ENCODE peak calls at places on chromosome 16, in nine cellular contexts. One of them, this sample, is unnamed.
A peak's percentile ranks its signal among the peaks of the same experiment; 100 is the strongest.

GRCh38 chr16:4116328-4117249 is at the start of gene ADCY9:
- DNase-seq in spleen: peak; percentile 94
- DNase-seq in right lobe of liver: peak; percentile 83
- DNase-seq in sigmoid colon: peak; percentile 85
- DNase-seq in adrenal gland: peak; percentile 72
- DNase-seq in breast epithelium: peak; percentile 61
- DNase-seq in uterus: peak; percentile 64
- DNase-seq in tibial nerve: peak; percentile 49
- DNase-seq in IMR-90: peak; percentile 73
- DNase-seq in this sample: peak; percentile 80

GRCh38 chr16:17072104-17072503 is 398.7 kb downstream of the XYLT1 start:
- DNase-seq in IMR-90: peak; percentile 25
- DNase-seq in breast epithelium: no peak
- DNase-seq in uterus: no peak
- DNase-seq in sigmoid colon: no peak
- DNase-seq in adrenal gland: no peak
- DNase-seq in spleen: no peak
- DNase-seq in tibial nerve: no peak
- DNase-seq in right lobe of liver: no peak
- DNase-seq in this sample: no peak

GRCh38 chr16:11190585-11191565 is 65.1 kb downstream of the SOCS1 start:
- DNase-seq in breast epithelium: no peak
- DNase-seq in uterus: no peak
- DNase-seq in sigmoid colon: no peak
- DNase-seq in IMR-90: peak; percentile 62
- DNase-seq in spleen: no peak
- DNase-seq in right lobe of liver: no peak
- DNase-seq in adrenal gland: no peak
- DNase-seq in tibial nerve: no peak
- DNase-seq in this sample: no peak

GRCh38 chr16:51562896-51563295 is 411.8 kb upstream of the SALL1 start:
- DNase-seq in breast epithelium: no peak
- DNase-seq in IMR-90: no peak
- DNase-seq in adrenal gland: no peak
- DNase-seq in uterus: no peak
- DNase-seq in tibial nerve: no peak
- DNase-seq in right lobe of liver: no peak
- DNase-seq in sigmoid colon: no peak
- DNase-seq in spleen: no peak
- DNase-seq in this sample: no peak

GRCh38 chr16:88769617-88770458 is 15.2 kb downstream of the PIEZO1 start:
- DNase-seq in IMR-90: no peak
- DNase-seq in right lobe of liver: no peak
- DNase-seq in tibial nerve: no peak
- DNase-seq in sigmoid colon: no peak
- DNase-seq in uterus: no peak
- DNase-seq in spleen: no peak
- DNase-seq in adrenal gland: no peak
- DNase-seq in breast epithelium: no peak
- DNase-seq in this sample: peak; percentile 82

GRCh38 chr16:21656795-21657768 is 4.7 kb upstream of the IGSF6 start:
- DNase-seq in right lobe of liver: no peak
- DNase-seq in IMR-90: peak; percentile 67
- DNase-seq in sigmoid colon: no peak
- DNase-seq in adrenal gland: peak; percentile 53
- DNase-seq in uterus: no peak
- DNase-seq in spleen: no peak
- DNase-seq in tibial nerve: no peak
- DNase-seq in breast epithelium: no peak
- DNase-seq in this sample: no peak

GRCh38 chr16:12289175-12290063 is 312.9 kb downstream of the SNX29 start:
- DNase-seq in IMR-90: no peak
- DNase-seq in uterus: no peak
- DNase-seq in adrenal gland: no peak
- DNase-seq in right lobe of liver: no peak
- DNase-seq in sigmoid colon: no peak
- DNase-seq in tibial nerve: no peak
- DNase-seq in spleen: no peak
- DNase-seq in breast epithelium: peak; percentile 64
- DNase-seq in this sample: no peak

GRCh38 chr16:53055603-53056527 is 1.1 kb downstream of the CHD9 start:
- DNase-seq in breast epithelium: no peak
- DNase-seq in IMR-90: peak; percentile 72
- DNase-seq in right lobe of liver: peak; percentile 58
- DNase-seq in spleen: no peak
- DNase-seq in adrenal gland: peak; percentile 53
- DNase-seq in uterus: peak; percentile 48
- DNase-seq in sigmoid colon: peak; percentile 76
- DNase-seq in tibial nerve: no peak
- DNase-seq in this sample: no peak

GRCh38 chr16:47013172-47013571 is 39.7 kb upstream of the DNAJA2 start:
- DNase-seq in spleen: no peak
- DNase-seq in tibial nerve: no peak
- DNase-seq in adrenal gland: no peak
- DNase-seq in uterus: no peak
- DNase-seq in right lobe of liver: no peak
- DNase-seq in sigmoid colon: no peak
- DNase-seq in IMR-90: no peak
- DNase-seq in breast epithelium: no peak
- DNase-seq in this sample: no peak

GRCh38 chr16:81586976-81587625 is 142.5 kb downstream of the CMIP start:
- DNase-seq in IMR-90: no peak
- DNase-seq in sigmoid colon: no peak
- DNase-seq in breast epithelium: peak; percentile 39
- DNase-seq in right lobe of liver: no peak
- DNase-seq in adrenal gland: no peak
- DNase-seq in tibial nerve: no peak
- DNase-seq in spleen: no peak
- DNase-seq in uterus: no peak
- DNase-seq in this sample: no peak

GRCh38 chr16:50067290-50067853 is 1.6 kb downstream of the HEATR3 start:
- DNase-seq in spleen: peak; percentile 31
- DNase-seq in right lobe of liver: no peak
- DNase-seq in sigmoid colon: no peak
- DNase-seq in tibial nerve: no peak
- DNase-seq in adrenal gland: peak; percentile 41
- DNase-seq in uterus: no peak
- DNase-seq in IMR-90: peak; percentile 74
- DNase-seq in breast epithelium: no peak
- DNase-seq in this sample: no peak

GRCh38 chr16:2904922-2905240 is 6.8 kb upstream of the FLYWCH1 start:
- DNase-seq in breast epithelium: no peak
- DNase-seq in adrenal gland: peak; percentile 37
- DNase-seq in spleen: no peak
- DNase-seq in uterus: peak; percentile 37
- DNase-seq in sigmoid colon: peak; percentile 75
- DNase-seq in tibial nerve: no peak
- DNase-seq in IMR-90: no peak
- DNase-seq in right lobe of liver: no peak
- DNase-seq in this sample: no peak

GRCh38 chr16:17921357-17921978 is 415.1 kb downstream of the NPIPA8 start:
- DNase-seq in spleen: no peak
- DNase-seq in breast epithelium: no peak
- DNase-seq in IMR-90: no peak
- DNase-seq in sigmoid colon: no peak
- DNase-seq in right lobe of liver: peak; percentile 76
- DNase-seq in adrenal gland: peak; percentile 52
- DNase-seq in uterus: no peak
- DNase-seq in tibial nerve: no peak
- DNase-seq in this sample: peak; percentile 34

GRCh38 chr16:23121024-23121423 is 28.2 kb downstream of the USP31 start:
- DNase-seq in breast epithelium: no peak
- DNase-seq in spleen: no peak
- DNase-seq in sigmoid colon: no peak
- DNase-seq in adrenal gland: no peak
- DNase-seq in right lobe of liver: no peak
- DNase-seq in IMR-90: no peak
- DNase-seq in uterus: peak; percentile 47
- DNase-seq in tibial nerve: no peak
- DNase-seq in this sample: no peak
- H3K9me3 ChIP-seq in breast epithelium: no peaks in the 10 kb centered on the region
- H3K9me3 ChIP-seq in spleen: no peaks in the 10 kb centered on the region
- H3K9me3 ChIP-seq in sigmoid colon: no peaks in the 10 kb centered on the region
- H3K9me3 ChIP-seq in adrenal gland: no peaks in the 10 kb centered on the region
- H3K9me3 ChIP-seq in right lobe of liver: no peaks in the 10 kb centered on the region
- H3K9me3 ChIP-seq in IMR-90: no peaks in the 10 kb centered on the region
- H3K9me3 ChIP-seq in uterus: no peaks in the 10 kb centered on the region
- H3K9me3 ChIP-seq in tibial nerve: no peaks in the 10 kb centered on the region
- H3K9me3 ChIP-seq in this sample: no peaks in the 10 kb centered on the region

DNA sequence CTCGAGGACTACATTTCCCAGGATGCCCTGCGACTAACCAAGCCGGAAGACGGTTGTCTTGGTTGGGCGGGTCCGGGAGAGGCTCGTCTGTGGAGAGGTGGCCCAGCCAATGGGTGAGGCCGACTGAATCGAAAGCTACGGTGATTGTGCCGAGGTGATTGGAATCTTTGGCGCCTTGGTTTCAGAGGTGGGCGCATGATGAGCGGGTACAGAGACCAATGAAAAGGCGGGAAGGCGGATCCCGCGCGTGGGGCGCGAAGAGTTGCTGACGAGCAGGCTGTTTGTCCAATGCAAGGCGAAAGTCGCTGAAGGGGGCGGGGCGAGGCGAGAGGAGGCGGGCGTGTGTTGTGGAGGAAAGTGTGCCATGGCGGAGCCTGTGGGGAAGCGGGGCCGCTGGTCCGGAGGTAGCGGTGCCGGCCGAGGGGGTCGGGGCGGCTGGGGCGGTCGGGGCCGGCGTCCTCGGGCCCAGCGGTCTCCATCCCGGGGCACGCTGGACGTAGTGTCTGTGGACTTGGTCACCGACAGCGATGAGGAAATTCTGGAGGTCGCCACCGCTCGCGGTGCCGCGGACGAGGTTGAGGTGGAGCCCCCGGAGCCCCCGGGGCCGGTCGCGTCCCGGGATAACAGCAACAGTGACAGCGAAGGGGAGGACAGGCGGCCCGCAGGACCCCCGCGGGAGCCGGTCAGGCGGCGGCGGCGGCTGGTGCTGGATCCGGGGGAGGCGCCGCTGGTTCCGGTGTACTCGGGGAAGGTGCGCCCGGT is at the start of gene NFATC2IP:
- DNase-seq in adrenal gland: peak; percentile 100
- DNase-seq in sigmoid colon: peak; percentile 100
- DNase-seq in right lobe of liver: peak; percentile 100
- DNase-seq in breast epithelium: peak; percentile 100
- DNase-seq in uterus: peak; percentile 100
- DNase-seq in IMR-90: peak; percentile 100
- DNase-seq in tibial nerve: peak; percentile 99
- DNase-seq in spleen: peak; percentile 99
- DNase-seq in this sample: peak; percentile 99
- TF ChIP-seq POLR2A in adrenal gland: no peak
- TF ChIP-seq POLR2A in sigmoid colon: no peak
- TF ChIP-seq POLR2A in right lobe of liver: peak; percentile 38
- TF ChIP-seq POLR2A in breast epithelium: peak; percentile 19
- TF ChIP-seq POLR2A in uterus: peak; percentile 10
- TF ChIP-seq POLR2A in IMR-90: peak; percentile 38
- TF ChIP-seq POLR2A in tibial nerve: peak; percentile 36
- TF ChIP-seq POLR2A in spleen: no peak
- TF ChIP-seq POLR2A in this sample: no peak

GRCh38 chr16:31913668-31914067 is 40.1 kb downstream of the ZNF267 start:
- DNase-seq in breast epithelium: no peak
- DNase-seq in spleen: no peak
- DNase-seq in tibial nerve: no peak
- DNase-seq in adrenal gland: no peak
- DNase-seq in uterus: no peak
- DNase-seq in right lobe of liver: no peak
- DNase-seq in sigmoid colon: no peak
- DNase-seq in IMR-90: no peak
- DNase-seq in this sample: no peak

GRCh38 chr16:31920373-31920772 is 46.8 kb downstream of the ZNF267 start:
- DNase-seq in uterus: no peak
- DNase-seq in tibial nerve: no peak
- DNase-seq in breast epithelium: no peak
- DNase-seq in sigmoid colon: no peak
- DNase-seq in spleen: no peak
- DNase-seq in IMR-90: no peak
- DNase-seq in right lobe of liver: no peak
- DNase-seq in adrenal gland: no peak
- DNase-seq in this sample: no peak

GRCh38 chr16:31916056-31916488 is 42.5 kb downstream of the ZNF267 start:
- DNase-seq in IMR-90: no peak
- DNase-seq in adrenal gland: no peak
- DNase-seq in spleen: no peak
- DNase-seq in uterus: no peak
- DNase-seq in breast epithelium: no peak
- DNase-seq in tibial nerve: no peak
- DNase-seq in right lobe of liver: no peak
- DNase-seq in sigmoid colon: no peak
- DNase-seq in this sample: no peak
- H3K9me3 ChIP-seq in IMR-90: peaks cover 55% of the 10 kb centered on the region
- H3K9me3 ChIP-seq in adrenal gland: no peaks in the 10 kb centered on the region
- H3K9me3 ChIP-seq in spleen: peaks cover 100% of the 10 kb centered on the region
- H3K9me3 ChIP-seq in uterus: no peaks in the 10 kb centered on the region
- H3K9me3 ChIP-seq in breast epithelium: peaks cover 99% of the 10 kb centered on the region
- H3K9me3 ChIP-seq in tibial nerve: peaks cover 98% of the 10 kb centered on the region
- H3K9me3 ChIP-seq in right lobe of liver: peaks cover 38% of the 10 kb centered on the region
- H3K9me3 ChIP-seq in sigmoid colon: peaks cover 24% of the 10 kb centered on the region
- H3K9me3 ChIP-seq in this sample: peaks cover 89% of the 10 kb centered on the region

DNA sequence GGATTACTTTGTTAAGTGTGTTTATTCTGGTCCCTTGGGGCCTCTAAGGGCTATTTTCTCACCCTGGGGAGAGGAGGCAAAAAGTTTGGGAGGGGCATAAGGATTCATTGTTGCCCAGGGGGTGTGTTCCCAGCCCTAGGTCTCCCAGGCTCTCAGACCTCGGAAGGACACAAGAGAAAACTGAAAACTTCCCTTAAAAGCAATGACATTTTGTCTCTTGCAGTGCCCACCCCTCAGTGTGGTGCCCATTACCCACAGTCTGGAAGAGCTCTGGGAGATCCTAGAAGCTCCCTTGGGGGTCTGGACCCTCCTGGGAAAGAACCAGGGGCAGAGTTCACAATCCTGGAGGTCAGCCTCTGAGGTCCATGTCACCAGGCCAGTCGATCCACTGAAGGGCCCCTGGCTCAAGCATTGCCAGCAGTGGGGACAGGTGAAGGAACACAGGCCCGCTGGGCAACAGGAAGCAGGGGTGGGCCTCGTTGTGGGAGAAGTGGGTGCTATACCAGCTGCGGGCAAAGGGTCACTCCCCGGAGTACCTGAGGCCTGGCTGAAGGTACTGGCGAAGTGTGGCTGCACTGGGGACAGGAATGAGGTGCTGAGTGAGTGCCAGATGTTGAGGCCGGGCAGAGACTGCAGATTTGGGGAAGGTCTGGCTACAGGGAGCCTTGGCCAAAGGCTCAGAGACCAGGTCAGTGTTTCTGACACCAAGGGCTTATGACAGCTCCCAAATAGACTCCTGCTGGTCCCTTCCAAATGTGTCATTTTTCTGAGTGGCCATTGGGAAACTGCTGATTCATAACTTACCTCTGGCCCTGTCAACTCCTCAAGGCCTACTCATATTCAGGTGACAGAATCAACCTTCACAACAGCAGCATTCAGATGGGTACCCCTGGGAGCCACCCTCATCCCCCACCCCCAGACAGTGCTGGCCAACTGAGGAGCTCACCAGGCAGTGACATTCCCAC is 4.6 kb upstream of the ZNF747 start:
- DNase-seq in tibial nerve: no peak
- DNase-seq in right lobe of liver: no peak
- DNase-seq in breast epithelium: no peak
- DNase-seq in uterus: no peak
- DNase-seq in IMR-90: no peak
- DNase-seq in adrenal gland: no peak
- DNase-seq in spleen: no peak
- DNase-seq in sigmoid colon: no peak
- DNase-seq in this sample: no peak
- TF ChIP-seq POLR2A in tibial nerve: no peak
- TF ChIP-seq POLR2A in right lobe of liver: no peak
- TF ChIP-seq POLR2A in breast epithelium: no peak
- TF ChIP-seq POLR2A in uterus: no peak
- TF ChIP-seq POLR2A in IMR-90: no peak
- TF ChIP-seq POLR2A in adrenal gland: no peak
- TF ChIP-seq POLR2A in spleen: no peak
- TF ChIP-seq POLR2A in sigmoid colon: no peak
- TF ChIP-seq POLR2A in this sample: no peak